ENCODE peak calls at places on chromosomes 6 and 20, in nine cellular contexts. W, F, E, B, P, Y, C, H and I are unnamed samples.

GRCh38 chr20:57432874-57433491 is 41.8 kb downstream of the RBM38 start:
- DNase-seq in Y (peak), F (no peak), B (peak), E (no peak), P (peak), W (peak), C (no peak), H (no peak), I (no peak)

GRCh38 chr6:121210943-121211342 is 123.3 kb downstream of the TBC1D32 start:
- DNase-seq in P (no peak), H (no peak), E (no peak), C (no peak), B (no peak), Y (no peak), W (no peak), F (no peak), I (no peak)

GRCh38 chr6:148491638-148492210 is 149.1 kb downstream of the SASH1 start:
- DNase-seq in P (no peak), B (no peak), Y (peak), F (no peak), H (no peak), C (no peak), W (no peak), E (no peak), I (no peak)

GRCh38 chr20:43949741-43950618 is 35.3 kb downstream of the TOX2 start:
- DNase-seq in P (no peak), F (no peak), Y (no peak), E (no peak), B (peak), C (no peak), H (no peak), W (no peak), I (no peak)

GRCh38 chr6:159728552-159728951 is 1.2 kb downstream of the WTAP start:
- DNase-seq in B (peak), E (no peak), F (no peak), P (no peak), C (no peak), W (no peak), H (no peak), Y (peak), I (no peak)

GRCh38 chr6:49744259-49744658 is at the start of gene CRISP3:
- DNase-seq in H (no peak), E (no peak), Y (no peak), W (peak), C (no peak), B (no peak), P (peak), F (no peak), I (no peak)

GRCh38 chr6:119259027-119259426 is 90.5 kb downstream of the MAN1A1 start:
- DNase-seq in Y (no peak), P (peak), E (no peak), H (no peak), C (no peak), W (peak), F (no peak), B (no peak), I (no peak)

GRCh38 chr6:139568157-139568955 is 193.9 kb upstream of the CITED2 start:
- DNase-seq in W (peak), Y (no peak), B (no peak), P (no peak), H (no peak), F (no peak), C (no peak), E (no peak), I (no peak)

GRCh38 chr6:39850897-39851296 is 58.7 kb downstream of the DAAM2 start:
- DNase-seq in W (no peak), F (no peak), P (no peak), H (no peak), B (peak), C (no peak), Y (no peak), E (no peak), I (no peak)

GRCh38 chr6:169933839-169934698 is 182.6 kb downstream of the ERMARD start:
- DNase-seq in E (no peak), B (peak), H (no peak), W (peak), P (no peak), Y (peak), C (peak), F (peak), I (no peak)

GRCh38 chr20:34951652-34952051 is 4.0 kb downstream of the GSS start:
- DNase-seq in F (no peak), C (no peak), P (no peak), H (no peak), E (no peak), B (no peak), Y (no peak), W (no peak), I (no peak)

DNA sequence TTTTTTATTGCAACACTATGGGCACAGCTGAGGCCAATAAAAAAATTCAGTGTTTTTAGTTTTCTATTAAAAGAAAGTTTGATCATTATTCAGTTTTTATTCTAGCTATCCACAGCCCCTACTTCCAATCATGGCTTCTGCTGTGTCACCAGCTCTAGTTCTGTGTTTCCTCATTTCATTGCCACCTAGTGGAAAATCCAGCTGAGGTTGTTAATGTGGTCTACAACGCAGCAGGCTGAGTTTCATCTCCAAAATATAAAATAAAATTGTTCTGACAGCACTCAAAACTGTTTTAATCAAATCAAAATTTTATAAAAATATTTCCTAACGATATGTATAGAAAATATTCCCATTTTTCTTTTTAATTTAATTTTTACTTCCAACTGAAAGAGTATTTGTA is 13.6 kb downstream of the COL9A1 start:
- DNase-seq in W (no peak), F (no peak), H (no peak), C (no peak), P (no peak), B (no peak), E (no peak), Y (no peak), I (no peak)
- TF ChIP-seq CTCF in W (peak), F (no peak), H (no peak), C (peak), P (no peak), B (no peak), E (peak), Y (no peak), I (peak)

GRCh38 chr20:63176035-63176434 is 39.9 kb downstream of the YTHDF1 start:
- DNase-seq in E (no peak), F (no peak), Y (no peak), C (no peak), W (no peak), B (no peak), P (no peak), H (no peak), I (no peak)
- H3K4me3 ChIP-seq in E (no peak), F (no peak), Y (no peak), C (no peak), W (no peak), B (no peak), P (no peak), H (no peak), I (no peak)

GRCh38 chr6:91213229-91213901 is 626.5 kb upstream of the MAP3K7 start:
- DNase-seq in F (no peak), C (no peak), Y (no peak), P (no peak), E (no peak), W (no peak), B (no peak), H (no peak), I (no peak)
- TF ChIP-seq CTCF in F (no peak), C (no peak), Y (no peak), P (no peak), E (no peak), W (no peak), B (no peak), H (no peak), I (no peak)

GRCh38 chr20:10379761-10380160 is 54.3 kb downstream of the MKKS start:
- DNase-seq in F (no peak), E (no peak), C (no peak), P (no peak), H (no peak), W (no peak), B (no peak), Y (no peak), I (no peak)
- H3K4me3 ChIP-seq in F (no peak), E (no peak), C (no peak), P (no peak), H (no peak), W (no peak), B (no peak), Y (no peak), I (no peak)

GRCh38 chr6:33974030-33974429 is 170.2 kb upstream of the MLN start:
- DNase-seq in B (no peak), H (no peak), Y (no peak), F (no peak), C (no peak), E (no peak), W (peak), P (no peak), I (no peak)
- TF ChIP-seq CTCF in B (no peak), H (no peak), Y (no peak), F (no peak), C (no peak), E (no peak), W (no peak), P (no peak), I (no peak)

GRCh38 chr20:1118004-1118335 is 432 bp upstream of the PSMF1 start:
- DNase-seq in F (no peak), Y (no peak), H (no peak), E (no peak), P (no peak), C (no peak), W (no peak), B (no peak), I (no peak)

GRCh38 chr20:1118336-1119127 is at the start of gene PSMF1:
- DNase-seq in B (peak), P (peak), H (peak), F (peak), E (peak), Y (peak), W (peak), C (peak), I (peak)

GRCh38 chr20:1119524-1119923 is 1.1 kb downstream of the PSMF1 start:
- DNase-seq in Y (no peak), P (no peak), W (no peak), B (no peak), F (no peak), C (no peak), E (no peak), H (no peak), I (no peak)

GRCh38 chr20:1121439-1121838 is 3.0 kb downstream of the PSMF1 start:
- DNase-seq in Y (peak), F (no peak), P (no peak), E (no peak), W (no peak), B (peak), H (no peak), C (no peak), I (no peak)

GRCh38 chr20:1119128-1119505 is 715 bp downstream of the PSMF1 start:
- DNase-seq in C (no peak), F (peak), E (no peak), B (no peak), Y (no peak), P (peak), H (no peak), W (peak), I (no peak)
- H3K4me3 ChIP-seq in C (peak), F (peak), E (peak), B (peak), Y (peak), P (peak), H (peak), W (peak), I (peak)

GRCh38 chr6:23174781-23175361 is 605.5 kb downstream of the HDGFL1 start:
- DNase-seq in E (peak), F (no peak), B (peak), C (no peak), Y (peak), W (peak), H (no peak), P (peak), I (peak)

GRCh38 chr6:23175391-23175790 is 606.0 kb downstream of the HDGFL1 start:
- DNase-seq in B (peak), F (no peak), C (no peak), W (no peak), Y (no peak), H (no peak), E (no peak), P (peak), I (no peak)

GRCh38 chr6:23179994-23180393 is 610.6 kb downstream of the HDGFL1 start:
- DNase-seq in E (no peak), Y (no peak), C (no peak), F (no peak), W (no peak), H (no peak), B (no peak), P (no peak), I (no peak)

GRCh38 chr6:23176471-23176870 is 607.1 kb downstream of the HDGFL1 start:
- DNase-seq in E (no peak), F (no peak), C (no peak), H (no peak), Y (no peak), B (no peak), W (no peak), P (no peak), I (no peak)

DNA sequence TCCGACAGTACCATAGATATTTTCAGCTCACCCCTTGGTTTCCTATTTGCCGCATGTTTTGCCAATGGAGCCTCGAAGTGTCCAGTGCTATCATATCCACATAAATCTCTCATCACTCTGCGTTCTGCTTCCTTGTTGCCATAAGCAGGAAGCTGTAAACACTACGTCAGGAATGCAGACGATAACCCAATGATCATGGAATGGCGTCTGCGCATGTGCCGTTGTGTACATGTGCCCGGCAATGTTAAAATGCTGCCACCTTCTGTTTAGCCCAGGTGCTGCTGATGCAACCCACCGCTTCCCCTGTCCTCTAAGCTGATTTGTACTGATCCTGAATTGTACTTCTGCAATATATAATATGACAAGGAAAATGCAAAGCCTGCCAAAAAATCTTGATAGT is 607.5 kb downstream of the HDGFL1 start:
- DNase-seq in P (no peak), C (no peak), Y (no peak), F (peak), H (no peak), W (no peak), B (no peak), E (no peak), I (no peak)
- TF ChIP-seq CTCF in P (no peak), C (no peak), Y (no peak), F (no peak), H (no peak), W (peak), B (no peak), E (no peak), I (no peak)

GRCh38 chr20:62369508-62370114 is 2.5 kb upstream of the LAMA5 start:
- DNase-seq in P (peak), B (no peak), E (no peak), C (no peak), W (peak), H (no peak), F (no peak), Y (no peak), I (no peak)
- H3K4me3 ChIP-seq in P (no peak), B (no peak), E (no peak), C (no peak), W (peak), H (no peak), F (no peak), Y (no peak), I (no peak)